ENCODE peak calls at places on chromosomes 5 and 9, in four cellular contexts. S is tibial artery, G is psoas muscle, V is stomach. C is an unnamed sample.

GRCh38 chr5:65133473-65134110 is 348.1 kb downstream of the ADAMTS6 start:
- DNase-seq in S (no peak), V (no peak), G (no peak), C (no peak)

GRCh38 chr9:78363221-78363620 is 66.3 kb downstream of the PSAT1 start:
- DNase-seq in V (no peak), S (no peak), G (no peak), C (no peak)

GRCh38 chr5:150317048-150318003 is 14.6 kb upstream of the ARSI start:
- DNase-seq in G (peak; percentile 49), V (no peak), S (no peak), C (no peak)

GRCh38 chr5:77645158-77645994 is 6.9 kb upstream of the OTP start:
- DNase-seq in S (no peak), G (peak; percentile 30), V (peak; percentile 47), C (no peak)

GRCh38 chr5:143182901-143183820 is 220.3 kb downstream of the NR3C1 start:
- DNase-seq in V (peak; percentile 32), S (peak; percentile 71), G (peak; percentile 35), C (no peak)

GRCh38 chr9:6184749-6185645 is 30.6 kb upstream of the IL33 start:
- DNase-seq in S (no peak), V (peak; percentile 31), G (no peak), C (no peak)

GRCh38 chr9:35756743-35757526 is 2.9 kb upstream of the MSMP start:
- DNase-seq in V (peak; percentile 74), S (peak; percentile 78), G (peak; percentile 75), C (peak; percentile 77)

GRCh38 chr5:147216552-147217154 is 18.2 kb upstream of the STK32A start:
- DNase-seq in S (no peak), G (no peak), V (no peak), C (no peak)

GRCh38 chr9:128689820-128690683 is 1.0 kb downstream of the SET start:
- DNase-seq in S (no peak), V (peak; percentile 31), G (no peak), C (no peak)

GRCh38 chr9:129834489-129835127 is 467 bp downstream of the C9orf78 start:
- DNase-seq in G (no peak), S (no peak), V (no peak), C (no peak)

GRCh38 chr5:75512383-75513074 is 838 bp downstream of the POLK start:
- DNase-seq in S (no peak), G (no peak), V (no peak), C (no peak)

GRCh38 chr5:7415123-7415522 is 19.2 kb downstream of the ADCY2 start:
- DNase-seq in V (no peak), G (no peak), S (no peak), C (no peak)

GRCh38 chr9:109579191-109579948 is 81.3 kb upstream of the PTPN3 start:
- DNase-seq in V (no peak), G (no peak), S (no peak), C (no peak)

GRCh38 chr9:133505186-133505830 is 19.5 kb downstream of the MYMK start:
- DNase-seq in V (no peak), S (no peak), G (no peak), C (no peak)

GRCh38 chr5:124952079-124952478 is 205.6 kb upstream of the ZNF608 start:
- DNase-seq in V (peak; percentile 46), S (no peak), G (no peak), C (no peak)

GRCh38 chr9:34127035-34127948 is 794 bp upstream of the DCAF12 start:
- DNase-seq in V (no peak), G (no peak), S (no peak), C (no peak)

GRCh38 chr9:34124923-34125322 is 1.6 kb downstream of the DCAF12 start:
- DNase-seq in S (no peak), V (no peak), G (no peak), C (peak; percentile 41)

GRCh38 chr9:34126207-34127034 is at the start of gene DCAF12:
- DNase-seq in V (peak; percentile 92), S (peak; percentile 95), G (peak; percentile 92), C (peak; percentile 92)

GRCh38 chr9:34124103-34124502 is 2.4 kb downstream of the DCAF12 start:
- DNase-seq in V (no peak), G (no peak), S (no peak), C (no peak)

DNA sequence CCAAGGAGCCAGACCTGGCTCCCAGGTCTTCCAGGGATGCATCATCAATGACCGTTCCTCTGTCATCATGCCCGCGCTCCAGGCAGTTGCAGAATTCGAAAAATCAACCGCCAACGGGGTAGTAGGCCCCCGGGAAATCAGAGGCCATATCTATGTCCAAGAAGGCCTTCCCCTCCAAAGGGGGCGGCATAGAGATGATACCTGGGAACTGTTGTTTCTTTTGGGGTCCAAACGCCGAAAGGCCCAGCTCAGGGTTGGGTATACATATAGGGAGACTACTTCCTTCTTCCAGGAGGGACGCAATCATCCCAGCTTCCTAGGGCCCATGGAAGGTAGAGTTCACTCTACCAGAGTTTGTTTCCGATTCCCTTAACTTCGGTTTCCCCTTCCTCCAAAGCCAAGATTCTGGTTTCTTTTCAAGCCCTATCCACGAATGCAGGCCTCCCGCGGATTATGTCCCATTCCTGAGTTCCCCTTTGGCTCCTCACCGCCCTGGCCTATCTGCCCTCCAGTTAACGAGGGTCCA is 754 bp downstream of the DCAF12 start:
- DNase-seq in V (no peak), S (no peak), G (no peak), C (no peak)
- TF ChIP-seq CTCF in V (no peak), S (no peak), G (no peak), C (no peak)

GRCh38 chr9:99628843-99629242 is 192.8 kb upstream of the NR4A3 start:
- DNase-seq in V (no peak), G (no peak), S (no peak), C (no peak)

GRCh38 chr9:99634185-99634584 is 187.5 kb upstream of the NR4A3 start:
- DNase-seq in V (no peak), G (no peak), S (no peak), C (no peak)

GRCh38 chr9:99635032-99635431 is 186.7 kb upstream of the NR4A3 start:
- DNase-seq in S (no peak), V (no peak), G (no peak), C (no peak)

GRCh38 chr9:99633260-99633659 is 188.4 kb upstream of the NR4A3 start:
- DNase-seq in S (no peak), V (no peak), G (no peak), C (no peak)

DNA sequence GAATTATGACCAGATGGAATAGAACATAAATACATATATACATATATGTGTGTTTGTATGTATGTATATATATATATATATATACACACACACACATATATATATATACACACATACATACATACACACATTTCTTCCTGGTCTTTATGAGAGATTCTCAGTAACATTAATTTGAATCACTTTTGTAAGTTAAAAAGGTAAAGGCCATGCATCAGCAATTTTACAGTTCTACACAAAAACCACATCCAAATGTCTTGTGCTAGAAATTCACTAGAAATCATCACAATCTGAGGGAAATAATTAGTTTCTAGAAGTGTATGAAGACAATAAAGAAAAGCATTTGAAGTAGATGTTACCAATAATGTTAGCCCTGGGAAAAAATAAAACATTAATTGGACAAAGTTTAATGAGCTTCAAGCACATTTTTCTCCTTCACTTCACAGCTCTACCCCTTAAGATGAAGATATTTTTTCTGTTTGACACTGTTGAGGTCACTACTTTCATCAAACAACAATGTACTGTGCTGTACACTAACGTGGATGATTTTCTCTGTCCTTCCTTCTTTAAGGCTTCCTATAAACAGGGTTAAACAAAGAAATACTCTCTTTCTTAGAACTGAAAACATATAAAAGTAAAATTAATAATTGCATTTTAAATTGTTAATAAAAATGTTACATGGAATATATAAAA is 189.2 kb upstream of the NR4A3 start:
- DNase-seq in S (no peak), G (no peak), V (no peak), C (no peak)
- H3K27ac ChIP-seq in S (no peak overlapping the region), G (no peak overlapping the region), V (no peak overlapping the region), C (no peak overlapping the region)

DNA sequence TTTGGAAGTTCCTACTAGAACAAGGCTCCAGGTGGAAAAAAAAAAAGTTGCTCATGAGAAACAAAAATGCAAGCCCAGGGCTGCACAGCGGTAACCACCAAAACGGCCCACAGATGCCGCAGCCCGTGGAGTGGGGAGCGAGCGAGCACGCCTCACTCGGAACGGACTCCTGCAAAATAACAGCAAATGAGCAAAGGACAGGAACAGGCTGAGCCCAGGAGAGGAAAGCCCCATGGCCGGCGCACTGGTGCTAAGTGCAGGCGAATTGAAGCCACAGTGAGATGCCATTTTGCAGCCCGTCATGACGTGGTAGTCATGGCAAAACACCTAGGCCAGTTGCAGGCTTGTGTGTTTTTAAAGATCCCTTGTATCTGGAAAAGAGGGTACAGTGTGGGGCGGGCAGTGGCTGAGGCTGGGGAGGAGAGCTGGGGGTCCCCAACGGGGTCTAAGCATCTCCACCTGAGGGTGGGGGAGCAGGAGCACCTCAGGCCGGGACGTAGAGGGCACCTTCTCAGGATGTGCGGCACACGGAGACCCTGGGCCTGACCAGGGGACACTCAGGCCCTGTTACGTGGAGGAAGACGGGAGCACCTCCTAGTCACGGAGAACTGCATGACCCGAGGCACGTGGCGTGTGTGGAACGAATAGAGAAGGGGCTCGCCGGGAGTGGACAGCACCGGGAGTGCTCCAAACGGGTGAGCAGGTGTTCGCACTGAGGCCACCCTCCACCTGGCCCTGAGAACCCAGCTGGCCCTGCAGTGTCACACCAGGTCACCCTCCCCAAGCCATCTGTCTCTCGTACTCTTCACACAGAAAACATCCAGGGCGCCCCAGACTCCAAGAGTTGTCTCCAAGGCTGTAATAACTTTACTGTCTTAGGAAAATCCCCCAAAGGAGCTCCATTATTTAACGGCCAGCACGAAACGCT is 10.7 kb downstream of the GRM6 start:
- DNase-seq in S (no peak), V (no peak), G (no peak), C (no peak)
- H3K9me3 ChIP-seq in S (peaks cover 90% of the 10 kb centered on the region), V (peaks cover 97% of the 10 kb centered on the region), G (peaks cover 5% of the 10 kb centered on the region), C (peaks cover 4% of the 10 kb centered on the region)

GRCh38 chr9:120923620-120924328 is 2.8 kb downstream of the TRAF1 start:
- DNase-seq in S (no peak), G (no peak), V (no peak), C (no peak)

GRCh38 chr9:120920495-120921178 is 6.0 kb downstream of the TRAF1 start:
- DNase-seq in S (no peak), G (no peak), V (no peak), C (no peak)

GRCh38 chr9:120919639-120920494 is 6.7 kb downstream of the TRAF1 start:
- DNase-seq in S (no peak), V (no peak), G (no peak), C (no peak)

GRCh38 chr9:120922404-120923173 is 4.0 kb downstream of the TRAF1 start:
- DNase-seq in G (no peak), S (no peak), V (no peak), C (no peak)

GRCh38 chr9:120921751-120922181 is 4.8 kb downstream of the TRAF1 start:
- DNase-seq in S (no peak), G (no peak), V (no peak), C (no peak)
- TF ChIP-seq CTCF in S (no peak), G (no peak), V (no peak), C (no peak)

GRCh38 chr9:8221462-8221861 is 421.9 kb upstream of the DMAC1 start:
- DNase-seq in V (no peak), G (no peak), S (no peak), C (no peak)
- H3K27ac ChIP-seq in V (no peak overlapping the region), G (no peak overlapping the region), S (no peak overlapping the region), C (no peak overlapping the region)

DNA sequence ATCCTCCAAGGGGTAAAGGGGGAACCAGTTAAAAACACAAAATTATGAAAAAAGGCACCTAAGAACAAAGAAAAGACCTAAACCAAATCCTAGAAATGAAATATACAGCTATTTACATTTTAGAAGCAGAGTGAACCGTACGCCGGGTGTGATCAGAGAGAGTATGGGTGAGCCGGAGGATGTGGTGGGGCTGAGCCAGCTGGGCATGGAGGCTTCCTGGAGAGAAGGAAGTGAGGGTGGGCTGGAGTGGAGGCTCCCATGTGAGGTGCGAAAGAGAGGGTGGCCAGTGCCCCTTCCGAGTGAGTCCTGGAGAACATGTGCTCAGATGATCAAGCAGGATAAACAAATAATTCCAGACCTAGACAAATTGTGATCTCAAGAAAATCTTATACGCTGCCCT is 111.6 kb downstream of the CACNA1B start:
- DNase-seq in V (peak; percentile 11), S (no peak), G (no peak), C (no peak)
- H3K9me3 ChIP-seq in V (no peaks in the 10 kb centered on the region), S (no peaks in the 10 kb centered on the region), G (no peaks in the 10 kb centered on the region), C (no peaks in the 10 kb centered on the region)